ENCODE peak calls at places on chromosomes 1 and 21, in eight cellular contexts. Z is NB4, P is testis, H is IMR-90, R is prostate gland, A is sigmoid colon, M is body of pancreas, T is HepG2. U is an unnamed sample.

GRCh38 chr21:30209571-30209970 is 6.3 kb downstream of the CLDN8 start:
- DNase-seq in M (no peak), T (no peak), A (no peak), R (no peak), Z (no peak), P (no peak), H (no peak), U (no peak)

GRCh38 chr21:28283652-28284490 is 708.8 kb downstream of the LTN1 start:
- DNase-seq in H (peak; percentile 94), P (no peak), T (peak; percentile 40), R (no peak), M (no peak), A (no peak), Z (no peak), U (no peak)

GRCh38 chr1:25549273-25550154 is 6.1 kb downstream of the LDLRAP1 start:
- DNase-seq in P (no peak), R (no peak), T (peak; percentile 53), Z (peak; percentile 98), A (peak; percentile 61), H (peak; percentile 39), M (peak; percentile 37), U (peak; percentile 79)

GRCh38 chr1:16631248-16632043 is 18.1 kb upstream of the NBPF1 start:
- DNase-seq in A (peak; percentile 84), Z (no peak), M (peak; percentile 16), H (no peak), P (no peak), T (no peak), R (no peak), U (no peak)

GRCh38 chr1:25456502-25456901 is 25.8 kb downstream of the MACO1 start:
- DNase-seq in M (no peak), H (no peak), R (no peak), A (no peak), Z (peak; percentile 68), T (no peak), P (no peak), U (no peak)

GRCh38 chr1:32759521-32759980 is 57.0 kb upstream of the SYNC start:
- DNase-seq in M (peak; percentile 85), H (no peak), T (peak; percentile 53), A (no peak), Z (no peak), P (no peak), R (peak; percentile 92), U (no peak)

GRCh38 chr1:42171679-42172266 is 7.2 kb upstream of the GUCA2A start:
- DNase-seq in M (no peak), T (no peak), Z (no peak), R (no peak), P (no peak), A (no peak), H (no peak), U (no peak)

GRCh38 chr1:4380564-4381168 is 273.7 kb upstream of the AJAP1 start:
- DNase-seq in H (no peak), M (no peak), Z (no peak), T (peak; percentile 32), A (no peak), R (no peak), P (no peak), U (no peak)

GRCh38 chr1:55725378-55725777 is 510.2 kb upstream of the USP24 start:
- DNase-seq in T (no peak), A (no peak), Z (no peak), P (no peak), H (peak; percentile 64), M (no peak), R (no peak), U (no peak)

GRCh38 chr21:44916965-44917364 is 3.7 kb downstream of the ITGB2 start:
- DNase-seq in M (no peak), Z (no peak), R (no peak), A (no peak), P (no peak), H (no peak), T (no peak), U (no peak)

GRCh38 chr1:220353229-220354012 is 81.2 kb upstream of the RAB3GAP2 start:
- DNase-seq in M (no peak), P (no peak), H (no peak), A (no peak), Z (peak; percentile 13), T (peak; percentile 6), R (no peak), U (no peak)

GRCh38 chr21:31498985-31499384 is 154.9 kb upstream of the TIAM1 start:
- DNase-seq in R (no peak), Z (peak; percentile 9), A (no peak), H (no peak), M (no peak), T (no peak), P (no peak), U (no peak)

GRCh38 chr1:31783846-31784245 is 19.7 kb upstream of the ADGRB2 start:
- DNase-seq in T (no peak), Z (no peak), A (peak; percentile 53), R (no peak), P (no peak), H (no peak), M (no peak), U (no peak)

GRCh38 chr1:210250998-210251679 is 18.5 kb downstream of the SERTAD4 start:
- DNase-seq in H (no peak), A (peak; percentile 88), R (peak; percentile 62), Z (peak; percentile 9), T (no peak), P (no peak), M (peak; percentile 25), U (peak; percentile 89)

GRCh38 chr1:85952460-85952859 is 204.1 kb downstream of the COL24A1 start:
- DNase-seq in M (no peak), Z (no peak), R (no peak), T (no peak), H (peak; percentile 6), A (no peak), P (no peak), U (no peak)

DNA sequence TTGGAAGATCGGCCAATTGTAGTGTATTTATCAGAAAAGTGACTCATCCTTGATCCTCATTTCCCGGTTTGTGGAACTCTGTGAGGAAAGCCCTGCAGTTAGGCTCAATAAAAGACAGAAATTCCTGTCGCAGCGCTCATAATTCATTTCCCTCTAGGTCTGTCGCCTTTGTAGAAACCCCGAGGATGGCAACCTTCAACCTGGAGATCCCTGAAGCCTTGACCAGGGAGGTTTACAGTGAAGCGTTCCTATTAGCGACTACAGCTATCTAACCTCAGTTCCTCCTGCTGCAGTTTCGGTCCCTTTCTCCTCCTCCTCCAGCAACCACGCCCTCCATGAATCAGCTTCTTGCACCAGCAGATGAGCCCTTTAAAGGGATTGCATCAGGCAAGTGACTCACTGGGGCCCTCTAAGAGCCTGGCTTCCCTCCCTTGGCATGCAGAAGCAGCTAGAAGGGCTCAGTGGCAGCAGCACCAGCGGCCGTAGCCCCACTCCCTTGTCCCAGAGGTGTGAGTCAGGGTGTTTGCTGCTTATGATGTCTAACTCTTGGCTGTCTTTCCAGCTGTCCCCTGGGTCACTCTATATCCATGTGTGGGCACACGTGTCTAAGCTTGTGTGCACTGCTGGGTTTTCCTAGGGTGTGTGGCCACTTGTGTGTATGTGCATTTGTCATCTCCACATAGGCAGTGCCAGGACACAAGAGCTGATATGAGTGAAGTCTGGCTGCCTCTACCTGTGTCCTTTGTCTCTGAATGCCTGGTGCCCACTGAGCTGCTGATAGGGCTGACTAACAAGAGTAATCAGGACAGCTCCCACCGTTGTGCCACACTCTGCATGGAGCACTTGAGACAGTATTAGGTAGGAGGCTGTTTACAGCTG is 777 bp upstream of the STK40 start:
- DNase-seq in Z (peak; percentile 99), T (peak; percentile 95), M (peak; percentile 87), P (peak; percentile 93), H (peak; percentile 100), A (peak; percentile 99), R (peak; percentile 96), U (peak; percentile 87)
- TF ChIP-seq POLR2A in Z (peak; percentile 57), T (peak; percentile 95), M (peak; percentile 78), P (peak; percentile 37), H (peak; percentile 91), A (peak; percentile 86), R (peak; percentile 88), U (peak; percentile 74)

DNA sequence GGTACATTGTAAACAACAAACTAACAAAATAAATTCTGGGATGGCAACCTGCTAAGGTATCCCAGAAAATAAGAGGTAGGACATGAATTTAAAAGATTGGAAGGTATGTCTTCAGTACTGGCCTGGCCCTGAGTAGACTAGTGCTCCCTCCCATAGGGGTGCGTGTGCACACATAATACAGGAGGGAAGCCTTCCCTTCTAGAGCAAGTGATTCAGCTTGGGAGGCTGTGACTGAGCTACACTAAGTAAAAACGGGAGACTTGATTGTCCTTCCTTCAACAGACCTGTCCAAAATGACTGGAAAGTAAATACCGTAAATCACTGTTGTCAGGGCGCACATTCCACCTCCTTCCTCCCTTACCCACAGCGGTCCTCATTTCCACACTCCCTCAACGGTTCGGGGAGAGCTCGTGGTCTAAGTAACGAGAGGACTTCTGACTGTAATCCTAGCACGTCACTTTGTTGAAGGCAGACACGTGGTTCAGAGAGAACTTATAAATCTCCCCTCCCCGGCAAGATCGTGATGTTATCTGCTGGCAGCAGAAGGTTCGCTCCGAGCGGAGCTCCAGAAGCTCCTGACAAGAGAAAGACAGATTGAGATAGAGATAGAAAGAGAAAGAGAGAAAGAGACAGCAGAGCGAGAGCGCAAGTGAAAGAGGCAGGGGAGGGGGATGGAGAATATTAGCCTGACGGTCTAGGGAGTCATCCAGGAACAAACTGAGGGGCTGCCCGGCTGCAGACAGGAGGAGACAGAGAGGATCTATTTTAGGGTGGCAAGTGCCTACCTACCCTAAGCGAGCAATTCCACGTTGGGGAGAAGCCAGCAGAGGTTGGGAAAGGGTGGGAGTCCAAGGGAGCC is at the start of gene TGFB2:
- DNase-seq in H (peak; percentile 85), T (no peak), A (peak; percentile 87), Z (peak; percentile 58), R (peak; percentile 55), M (peak; percentile 35), P (peak; percentile 63), U (no peak)
- TF ChIP-seq POLR2A in H (peak; percentile 95), T (no peak), A (peak; percentile 90), Z (no peak), R (peak; percentile 64), M (peak; percentile 43), P (no peak), U (peak; percentile 93)

GRCh38 chr1:150926094-150926741 is at the start of gene SETDB1:
- DNase-seq in H (peak; percentile 95), A (peak; percentile 98), R (peak; percentile 92), Z (peak; percentile 98), M (peak; percentile 95), T (peak; percentile 97), P (peak; percentile 97), U (peak; percentile 98)
- TF ChIP-seq POLR2A in H (no peak), A (no peak), R (peak; percentile 44), Z (peak; percentile 43), M (no peak), T (peak; percentile 47), P (no peak), U (no peak)

DNA sequence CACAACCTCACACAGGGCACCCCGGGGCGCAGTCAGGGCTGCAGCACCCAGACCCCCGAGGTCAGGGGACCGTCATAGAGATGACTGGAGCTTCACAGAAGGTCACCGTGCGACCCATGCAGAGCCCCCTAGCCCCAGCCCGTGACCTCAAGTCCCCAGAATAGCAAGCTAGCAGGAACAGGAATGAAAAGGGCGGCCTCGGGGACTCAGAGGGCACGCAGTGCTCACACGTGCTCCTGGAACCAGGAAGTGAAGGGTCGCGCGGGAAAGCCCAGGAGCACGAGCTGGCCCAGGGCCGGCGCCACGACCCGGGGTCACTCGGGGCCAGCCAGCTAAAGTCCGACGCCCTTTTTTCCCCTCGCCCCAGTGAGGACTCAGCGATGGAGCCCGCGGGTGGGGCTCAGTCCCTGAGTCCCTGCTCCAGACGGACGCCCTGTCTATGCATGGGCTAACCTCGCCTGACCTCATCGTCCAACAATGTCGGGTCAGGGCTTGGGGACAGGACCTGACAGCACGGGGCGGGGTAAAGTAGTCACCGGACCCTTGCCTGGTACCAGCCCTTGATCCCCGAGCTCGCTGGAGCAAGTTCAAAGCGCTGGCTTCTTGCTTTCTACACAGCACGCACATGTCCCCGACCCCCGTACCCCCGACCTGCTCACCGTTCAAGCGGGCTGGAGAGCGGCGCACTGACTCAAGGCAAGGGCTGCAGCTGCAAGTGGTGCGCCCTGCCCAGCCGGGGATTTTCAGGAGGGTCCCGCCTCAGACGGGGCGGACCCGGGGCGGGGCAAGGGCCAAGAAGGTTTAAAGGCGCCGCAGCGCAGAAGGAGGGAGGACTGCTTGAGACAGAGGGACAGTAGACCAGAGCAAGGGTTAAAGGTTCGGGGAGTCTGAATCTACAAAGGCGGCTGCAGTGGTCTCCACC is at the start of gene TAGLN2:
- DNase-seq in H (peak; percentile 90), T (peak; percentile 65), M (peak; percentile 91), R (peak; percentile 90), A (peak; percentile 96), Z (peak; percentile 92), P (peak; percentile 94), U (peak; percentile 95)
- TF ChIP-seq POLR2A in H (peak; percentile 97), T (no peak), M (peak; percentile 97), R (peak; percentile 96), A (peak; percentile 82), Z (peak; percentile 92), P (peak; percentile 28), U (peak; percentile 100)

U was measured in H54.